ENCODE peak calls at places on chromosomes 13 and 19, in seven cellular contexts. H is heart left ventricle, G is IMR-90, C is lower lobe of right lung, L is A549, I is dorsolateral prefrontal cortex, D is body of pancreas. X is an unnamed sample.

GRCh38 chr13:112875627-112876026 is 93.4 kb upstream of the MCF2L start:
- DNase-seq in L (no peak), H (no peak), I (no peak), D (no peak), C (peak; percentile 43), G (no peak), X (no peak)

GRCh38 chr13:42946927-42947326 is 45.1 kb downstream of the EPSTI1 start:
- DNase-seq in L (no peak), G (peak; percentile 25), I (no peak), H (no peak), D (no peak), C (no peak), X (no peak)

GRCh38 chr19:801861-802496 is 4.7 kb downstream of the PTBP1 start:
- DNase-seq in C (peak; percentile 76), G (peak; percentile 44), D (no peak), L (no peak), H (peak; percentile 77), I (no peak), X (no peak)

GRCh38 chr19:7533281-7533819 is 2.2 kb upstream of the PNPLA6 start:
- DNase-seq in D (peak; percentile 64), G (peak; percentile 28), I (peak; percentile 48), L (peak; percentile 66), H (peak; percentile 90), C (peak; percentile 74), X (no peak)

GRCh38 chr13:38686635-38687245 is at the start of gene FREM2:
- DNase-seq in L (peak; percentile 23), I (peak; percentile 46), G (no peak), D (peak; percentile 80), C (peak; percentile 76), H (no peak), X (no peak)

GRCh38 chr19:18985257-18985656 is 44.2 kb upstream of the HOMER3 start:
- DNase-seq in H (no peak), I (no peak), D (no peak), L (no peak), C (no peak), G (no peak), X (no peak)

GRCh38 chr13:33639158-33639557 is 178.8 kb upstream of the RFC3 start:
- DNase-seq in H (no peak), D (no peak), I (no peak), C (no peak), L (peak; percentile 44), G (peak; percentile 44), X (peak; percentile 66)

GRCh38 chr19:4267901-4268815 is 10.9 kb upstream of the SHD start:
- DNase-seq in C (no peak), L (no peak), H (no peak), D (peak; percentile 63), G (no peak), I (no peak), X (peak; percentile 69)

GRCh38 chr19:18750295-18750970 is 40.7 kb downstream of the COMP start:
- DNase-seq in L (no peak), I (no peak), D (no peak), G (no peak), H (no peak), C (no peak), X (no peak)

GRCh38 chr13:21583496-21583895 is 20.5 kb downstream of the MICU2 start:
- DNase-seq in I (no peak), G (peak; percentile 66), C (no peak), L (no peak), D (no peak), H (no peak), X (peak; percentile 44)

GRCh38 chr13:33017410-33017929 is 1.2 kb downstream of the KL start:
- DNase-seq in L (peak; percentile 69), G (peak; percentile 6), C (peak; percentile 55), I (no peak), H (no peak), D (no peak), X (peak; percentile 18)

GRCh38 chr13:51688937-51689336 is 104.7 kb downstream of the WDFY2 start:
- DNase-seq in D (no peak), C (no peak), H (no peak), I (no peak), L (no peak), G (no peak), X (no peak)

GRCh38 chr13:50901701-50902100 is 7.9 kb upstream of the RNASEH2B start:
- DNase-seq in G (no peak), D (no peak), L (no peak), H (no peak), C (no peak), I (no peak), X (no peak)

GRCh38 chr19:5340637-5341447 is at the start of gene PTPRS:
- DNase-seq in L (peak; percentile 82), I (peak; percentile 92), C (peak; percentile 69), D (peak; percentile 83), H (peak; percentile 86), G (peak; percentile 74), X (peak; percentile 61)

GRCh38 chr19:38869836-38870607 is 8.1 kb downstream of the RINL start:
- DNase-seq in I (peak; percentile 79), H (peak; percentile 94), L (peak; percentile 89), D (peak; percentile 92), C (peak; percentile 95), G (peak; percentile 45), X (no peak)
- H3K27ac ChIP-seq in I (no peak overlapping the region), H (no peak overlapping the region), L (peak overlapping the region; percentile 80), D (peak overlapping the region; percentile 28), C (peak overlapping the region; percentile 65), G (no peak overlapping the region), X (no peak overlapping the region)

GRCh38 chr13:114121496-114122466 is 10.6 kb downstream of the RASA3 start:
- DNase-seq in G (no peak), C (no peak), I (no peak), L (no peak), H (peak; percentile 68), D (no peak), X (no peak)

GRCh38 chr13:114118763-114119123 is 13.7 kb downstream of the RASA3 start:
- DNase-seq in H (no peak), G (peak; percentile 74), L (no peak), D (peak; percentile 75), I (no peak), C (no peak), X (no peak)

GRCh38 chr13:114122591-114123211 is 9.7 kb downstream of the RASA3 start:
- DNase-seq in G (no peak), L (no peak), D (no peak), C (peak; percentile 44), H (no peak), I (no peak), X (no peak)

GRCh38 chr13:114119196-114119595 is 13.2 kb downstream of the RASA3 start:
- DNase-seq in C (peak; percentile 51), G (peak; percentile 95), D (peak; percentile 36), H (no peak), I (no peak), L (peak; percentile 48), X (peak; percentile 30)

DNA sequence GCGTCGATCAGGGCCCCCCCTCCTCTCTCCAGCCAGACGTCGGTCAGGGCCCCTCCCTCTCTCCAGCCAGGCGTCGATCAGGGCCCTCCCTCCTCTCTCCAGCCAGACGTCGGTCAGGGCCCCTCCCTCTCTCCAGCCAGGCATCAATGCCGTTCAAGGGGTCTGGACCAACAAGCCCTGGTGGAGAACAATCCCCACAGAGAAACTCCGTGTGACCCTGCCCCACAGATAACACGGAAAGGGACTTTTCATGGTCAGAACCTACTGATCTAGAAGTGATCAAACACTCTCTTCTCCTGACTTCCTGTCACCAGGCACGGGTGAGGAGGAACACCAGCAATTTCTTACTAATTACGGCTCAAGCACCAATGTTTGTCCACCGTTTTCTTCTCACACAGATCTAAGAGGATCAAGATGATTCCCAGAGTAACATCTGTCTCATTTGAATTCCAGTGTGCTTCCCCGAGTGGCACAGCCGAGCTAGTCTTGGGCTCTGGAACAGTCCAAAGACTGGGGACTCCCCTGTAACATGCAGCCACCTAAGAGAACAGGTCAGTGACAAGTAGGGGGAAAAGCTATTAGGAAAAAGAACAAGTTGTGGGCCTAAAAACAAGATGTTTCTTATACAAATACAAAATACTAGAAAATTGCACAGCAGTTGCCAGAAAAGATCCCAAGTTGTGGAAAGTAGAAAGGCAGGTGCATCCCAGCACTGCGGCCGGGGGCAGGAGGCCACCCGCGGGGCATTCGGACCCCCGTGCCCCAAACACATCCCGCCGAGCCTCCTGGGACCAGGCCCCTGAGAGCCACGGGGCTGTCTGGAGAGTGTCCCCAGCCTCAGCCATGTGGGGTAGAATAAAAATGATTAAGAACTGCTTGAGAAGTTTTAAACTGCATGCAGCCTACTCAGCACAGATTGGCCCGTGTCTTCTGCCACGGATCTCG is 11.7 kb downstream of the RASA3 start:
- DNase-seq in H (no peak), D (no peak), C (no peak), L (no peak), G (no peak), I (no peak), X (no peak)
- H3K27ac ChIP-seq in H (no peak overlapping the region), D (no peak overlapping the region), C (peak overlapping the region; percentile 32), L (peak overlapping the region; percentile 79), G (peak overlapping the region; percentile 97), I (peak overlapping the region; percentile 51), X (no peak overlapping the region)

GRCh38 chr13:35514166-35514565 is 37.7 kb upstream of the MAB21L1 start:
- DNase-seq in C (no peak), G (no peak), D (no peak), H (no peak), I (no peak), L (no peak), X (no peak)

GRCh38 chr13:35524192-35524591 is 47.7 kb upstream of the MAB21L1 start:
- DNase-seq in G (no peak), L (no peak), I (no peak), D (no peak), C (no peak), H (no peak), X (no peak)

GRCh38 chr13:35514801-35515502 is 38.5 kb upstream of the MAB21L1 start:
- DNase-seq in L (no peak), D (no peak), C (no peak), G (no peak), I (no peak), H (no peak), X (no peak)

GRCh38 chr13:35512271-35512920 is 35.9 kb upstream of the MAB21L1 start:
- DNase-seq in D (peak; percentile 13), G (peak; percentile 90), C (no peak), H (no peak), L (no peak), I (no peak), X (no peak)

GRCh38 chr13:35518337-35518736 is 41.8 kb upstream of the MAB21L1 start:
- DNase-seq in D (no peak), L (no peak), I (no peak), G (no peak), C (no peak), H (no peak), X (no peak)
- H3K27ac ChIP-seq in D (no peak overlapping the region), L (no peak overlapping the region), I (no peak overlapping the region), G (no peak overlapping the region), C (no peak overlapping the region), H (no peak overlapping the region), X (no peak overlapping the region)

GRCh38 chr19:2120821-2121220 is 24.1 kb downstream of the IZUMO4 start:
- DNase-seq in I (no peak), H (no peak), C (no peak), G (no peak), L (no peak), D (no peak), X (no peak)
- H3K27ac ChIP-seq in I (no peak overlapping the region), H (no peak overlapping the region), C (no peak overlapping the region), G (no peak overlapping the region), L (no peak overlapping the region), D (no peak overlapping the region), X (no peak overlapping the region)

X was measured in HepG2.